ENCODE peak calls at places on chromosomes 16 and 17, in six cellular contexts. B is CD8-positive, alpha-beta memory T cell; Y is foreskin fibroblast; M is LNCaP clone FGC; P is mesendoderm; L is spleen. I is an unnamed sample.
A peak's percentile ranks its signal among the peaks of the same experiment; 100 is the strongest.

GRCh38 chr16:18050234-18050633 is 286.3 kb downstream of the NPIPA8 start:
- DNase-seq in B (no peak), Y (no peak), M (no peak), P (no peak), L (no peak), I (no peak)

GRCh38 chr16:46918905-46919792 is 35.0 kb downstream of the GPT2 start:
- DNase-seq in B (no peak), Y (no peak), M (no peak), P (no peak), L (no peak), I (peak; percentile 80)

GRCh38 chr16:50699345-50700159 is 6.1 kb downstream of the NOD2 start:
- DNase-seq in B (no peak), Y (peak; percentile 16), M (no peak), P (peak; percentile 35), L (peak; percentile 76), I (no peak)

GRCh38 chr17:63542218-63542545 is 8.1 kb upstream of the DCAF7 start:
- DNase-seq in B (no peak), Y (no peak), M (no peak), P (no peak), L (no peak), I (no peak)

GRCh38 chr17:10772425-10773380 is 31.2 kb downstream of the TMEM238L start:
- DNase-seq in B (no peak), Y (peak; percentile 18), M (peak; percentile 68), P (peak; percentile 90), L (no peak), I (peak; percentile 82)

GRCh38 chr17:43908111-43908721 is 880 bp upstream of the MPP2 start:
- DNase-seq in B (no peak), Y (peak; percentile 88), M (no peak), P (peak; percentile 79), L (no peak), I (peak; percentile 85)

GRCh38 chr16:15644306-15644961 is 1.5 kb upstream of the MARF1 start:
- DNase-seq in B (no peak), Y (peak; percentile 69), M (no peak), P (peak; percentile 5), L (no peak), I (peak; percentile 42)

GRCh38 chr17:13353590-13353989 is 248.1 kb downstream of the HS3ST3A1 start:
- DNase-seq in B (no peak), Y (peak; percentile 69), M (no peak), P (no peak), L (no peak), I (no peak)

GRCh38 chr16:88781140-88782077 is 3.6 kb downstream of the PIEZO1 start:
- DNase-seq in B (peak; percentile 61), Y (no peak), M (no peak), P (no peak), L (peak; percentile 92), I (no peak)

GRCh38 chr16:79469999-79470398 is 130.5 kb downstream of the MAF start:
- DNase-seq in B (no peak), Y (no peak), M (no peak), P (no peak), L (no peak), I (no peak)

GRCh38 chr17:1491406-1492248 is 859 bp downstream of the MYO1C start:
- DNase-seq in B (peak; percentile 31), Y (peak; percentile 86), M (no peak), P (no peak), L (peak; percentile 92), I (peak; percentile 77)

GRCh38 chr16:17386229-17386628 is 84.5 kb downstream of the XYLT1 start:
- DNase-seq in B (no peak), Y (no peak), M (no peak), P (no peak), L (no peak), I (peak; percentile 78)

GRCh38 chr17:15273141-15273793 is 8.1 kb upstream of the PMP22 start:
- DNase-seq in B (no peak), Y (peak; percentile 94), M (no peak), P (no peak), L (no peak), I (no peak)

GRCh38 chr16:89489731-89490385 is 503 bp downstream of the ANKRD11 start:
- DNase-seq in B (no peak), Y (no peak), M (no peak), P (no peak), L (peak; percentile 90), I (no peak)

GRCh38 chr16:4404247-4404966 is 12.0 kb downstream of the CORO7 start:
- DNase-seq in B (no peak), Y (peak; percentile 70), M (no peak), P (peak; percentile 89), L (peak; percentile 80), I (peak; percentile 85)

GRCh38 chr16:85906349-85906748 is 7.4 kb downstream of the IRF8 start:
- DNase-seq in B (no peak), Y (no peak), M (no peak), P (no peak), L (peak; percentile 74), I (no peak)

GRCh38 chr17:3954086-3954485 is 10.2 kb downstream of the ATP2A3 start:
- DNase-seq in B (no peak), Y (no peak), M (no peak), P (no peak), L (no peak), I (no peak)

GRCh38 chr16:85173077-85173980 is 61.1 kb upstream of the CIBAR2 start:
- DNase-seq in B (no peak), Y (peak; percentile 93), M (no peak), P (peak; percentile 80), L (no peak), I (peak; percentile 31)

GRCh38 chr16:73732681-73733080 is 563.9 kb upstream of the PSMD7 start:
- DNase-seq in B (no peak), Y (no peak), M (no peak), P (no peak), L (no peak), I (no peak)

GRCh38 chr16:79977974-79978836 is 377.7 kb upstream of the MAF start:
- DNase-seq in B (no peak), Y (no peak), M (no peak), P (no peak), L (no peak), I (no peak)

GRCh38 chr17:725746-726145 is 6.7 kb upstream of the TLCD3A start:
- DNase-seq in B (no peak), Y (no peak), M (no peak), P (peak; percentile 49), L (no peak), I (no peak)

GRCh38 chr16:57938936-57939871 is 31.7 kb downstream of the CNGB1 start:
- DNase-seq in B (no peak), Y (peak; percentile 71), M (no peak), P (peak; percentile 31), L (peak; percentile 81), I (no peak)

GRCh38 chr17:45020354-45021138 is 30.9 kb downstream of the DCAKD start:
- DNase-seq in B (no peak), Y (peak; percentile 76), M (no peak), P (peak; percentile 57), L (no peak), I (peak; percentile 81)

GRCh38 chr17:45018514-45019176 is 32.8 kb downstream of the DCAKD start:
- DNase-seq in B (no peak), Y (peak; percentile 47), M (no peak), P (no peak), L (no peak), I (peak; percentile 31)

GRCh38 chr17:45016823-45017222 is 34.6 kb downstream of the DCAKD start:
- DNase-seq in B (no peak), Y (peak; percentile 49), M (no peak), P (peak; percentile 79), L (no peak), I (peak; percentile 41)

GRCh38 chr17:45021607-45022287 is 29.7 kb downstream of the DCAKD start:
- DNase-seq in B (peak; percentile 57), Y (peak; percentile 83), M (no peak), P (peak; percentile 55), L (peak; percentile 94), I (peak; percentile 87)

GRCh38 chr17:45019177-45019711 is 32.2 kb downstream of the DCAKD start:
- DNase-seq in B (peak; percentile 9), Y (peak; percentile 85), M (no peak), P (no peak), L (peak; percentile 78), I (peak; percentile 53)
- H3K4me3 ChIP-seq in B (peak overlapping the region; percentile 41), Y (peak overlapping the region; percentile 46), M (peak overlapping the region; percentile 45), P (peak overlapping the region; percentile 31), L (peak overlapping the region; percentile 32), I (peak overlapping the region; percentile 59)

GRCh38 chr17:48547839-48548686 is 3.2 kb upstream of the HOXB2 start:
- DNase-seq in B (no peak), Y (no peak), M (no peak), P (no peak), L (no peak), I (peak; percentile 56)

GRCh38 chr17:48548687-48549621 is 4.0 kb upstream of the HOXB2 start:
- DNase-seq in B (no peak), Y (no peak), M (no peak), P (no peak), L (no peak), I (no peak)

GRCh38 chr17:48545539-48545938 is 630 bp upstream of the HOXB2 start:
- DNase-seq in B (no peak), Y (no peak), M (no peak), P (no peak), L (no peak), I (peak; percentile 1)

GRCh38 chr17:48546187-48546923 is 1.4 kb upstream of the HOXB2 start:
- DNase-seq in B (no peak), Y (no peak), M (no peak), P (no peak), L (no peak), I (peak; percentile 64)

DNA sequence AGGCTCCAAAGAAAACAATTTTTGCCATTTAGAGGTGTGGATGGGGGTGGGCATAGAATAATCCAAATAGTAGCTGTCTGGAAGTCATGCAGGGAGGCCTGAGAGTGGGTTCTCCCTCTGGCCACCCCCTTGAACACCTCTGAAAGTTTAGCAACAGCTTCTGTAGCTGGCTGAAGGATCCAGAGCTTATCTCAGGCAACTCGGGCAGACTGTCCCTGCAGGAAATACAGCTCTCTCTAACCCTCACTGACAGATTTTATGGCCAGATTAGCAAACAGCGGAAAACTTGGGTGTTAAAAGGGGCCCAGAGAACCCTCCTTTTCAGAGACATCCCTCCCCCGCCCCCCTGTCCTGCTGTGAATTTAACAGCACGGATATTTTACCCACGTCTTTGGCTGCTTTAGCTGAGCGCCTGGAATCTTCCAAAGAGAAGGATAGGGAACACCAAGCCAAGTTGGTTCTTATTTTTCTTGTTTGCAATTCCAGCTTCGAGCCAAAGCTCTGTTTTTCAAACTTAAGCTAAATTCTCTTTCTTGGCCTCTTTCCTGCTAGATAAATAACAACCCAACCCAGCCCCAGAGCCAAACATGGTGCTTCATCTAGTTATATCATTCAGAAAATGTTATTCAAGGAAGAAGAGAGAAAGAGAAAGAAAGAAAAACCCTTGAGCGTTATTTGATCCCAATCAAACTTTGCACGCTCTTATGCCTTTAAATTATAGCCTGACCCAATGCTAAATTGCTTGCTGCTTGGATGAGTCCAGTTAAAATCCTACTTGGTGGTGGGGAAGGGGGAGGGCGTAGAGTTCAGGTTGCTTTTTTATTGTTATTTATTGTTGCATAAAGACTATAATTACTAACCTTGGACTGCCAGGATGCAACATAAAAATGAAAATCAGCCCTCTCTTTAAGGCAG is 2.3 kb upstream of the HOXB2 start:
- DNase-seq in B (no peak), Y (no peak), M (peak; percentile 43), P (no peak), L (no peak), I (no peak)
- H3K4me3 ChIP-seq in B (peak overlapping the region; percentile 21), Y (peak overlapping the region; percentile 9), M (peak overlapping the region; percentile 25), P (no peak overlapping the region), L (no peak overlapping the region), I (no peak overlapping the region)

GRCh38 chr17:40535924-40536717 is 29.2 kb downstream of the CCR7 start:
- DNase-seq in B (no peak), Y (no peak), M (no peak), P (no peak), L (peak; percentile 85), I (no peak)
- H3K4me3 ChIP-seq in B (no peak overlapping the region), Y (no peak overlapping the region), M (no peak overlapping the region), P (no peak overlapping the region), L (no peak overlapping the region), I (no peak overlapping the region)

GRCh38 chr16:252366-253337 is 18.0 kb downstream of the FAM234A start:
- DNase-seq in B (no peak), Y (no peak), M (no peak), P (no peak), L (no peak), I (no peak)
- H3K4me3 ChIP-seq in B (peak overlapping the region; percentile 40), Y (no peak overlapping the region), M (no peak overlapping the region), P (no peak overlapping the region), L (no peak overlapping the region), I (no peak overlapping the region)